ENCODE peak calls at places on chromosomes 11 and 22, in seven cellular contexts. E is stimulated activated CD4-positive, alpha-beta T cell treated with anti-CD3 and anti-CD28 coated beads, Interleukin-15, amount 100 ng/mL, for 1 hour; D is amniotic stem cell; J is BE2C; A is HFFc6; S is iris pigment epithelial cell; K is lung microvascular endothelial cell. M is an unnamed sample.

GRCh38 chr11:8361664-8362210 is 98.1 kb upstream of the LMO1 start:
- DNase-seq in E (no peak), D (no peak), J (no peak), A (no peak), S (no peak), K (no peak), M (no peak)

GRCh38 chr22:44640618-44641155 is 61.3 kb upstream of the PRR5 start:
- DNase-seq in E (no peak), D (no peak), J (no peak), A (no peak), S (no peak), K (no peak), M (no peak)

GRCh38 chr11:34332524-34332923 is 25.3 kb downstream of the ABTB2 start:
- DNase-seq in E (no peak), D (no peak), J (no peak), A (no peak), S (no peak), K (no peak), M (peak; percentile 31)

GRCh38 chr22:45638197-45638596 is 33.4 kb upstream of the ATXN10 start:
- DNase-seq in E (no peak), D (no peak), J (no peak), A (no peak), S (no peak), K (no peak), M (no peak)

GRCh38 chr11:26951849-26952515 is 41.9 kb upstream of the FIBIN start:
- DNase-seq in E (no peak), D (no peak), J (peak; percentile 4), A (no peak), S (no peak), K (no peak), M (no peak)

GRCh38 chr11:4087551-4087950 is 7.0 kb upstream of the RRM1 start:
- DNase-seq in E (no peak), D (no peak), J (no peak), A (peak; percentile 33), S (peak; percentile 28), K (peak; percentile 46), M (no peak)

GRCh38 chr22:37777122-37777687 is 30.5 kb upstream of the GCAT start:
- DNase-seq in E (no peak), D (no peak), J (peak; percentile 45), A (peak; percentile 87), S (peak; percentile 55), K (peak; percentile 42), M (no peak)

GRCh38 chr11:49995559-49995958 is 13.2 kb upstream of the OR4C12 start:
- DNase-seq in E (no peak), D (no peak), J (peak; percentile 71), A (peak; percentile 43), S (peak; percentile 52), K (peak; percentile 65), M (peak; percentile 75)

M was measured in Ammon's horn.